ENCODE peak calls at places on chromosomes 2 and 18, in seven cellular contexts. One of them, this sample, is unnamed.

GRCh38 chr2:62578837-62579640 is 73.0 kb upstream of the TMEM17 start:
- DNase-seq in LNCaP clone FGC: no peak
- DNase-seq in ELR: peak
- DNase-seq in B cell: no peak
- DNase-seq in stimulated activated CD4-positive, alpha-beta T cell treated with anti-CD3 and anti-CD28 coated beads, Interleukin-15, amount 100 ng/mL, for 1 hour: no peak
- DNase-seq in HEK293T: no peak
- DNase-seq in ovary: no peak
- DNase-seq in this sample: peak

GRCh38 chr18:50695431-50696176 is 124.2 kb downstream of the MRO start:
- DNase-seq in LNCaP clone FGC: no peak
- DNase-seq in ELR: no peak
- DNase-seq in B cell: no peak
- DNase-seq in stimulated activated CD4-positive, alpha-beta T cell treated with anti-CD3 and anti-CD28 coated beads, Interleukin-15, amount 100 ng/mL, for 1 hour: no peak
- DNase-seq in HEK293T: no peak
- DNase-seq in ovary: no peak
- DNase-seq in this sample: no peak

GRCh38 chr2:56224316-56224715 is 40.5 kb downstream of the CCDC85A start:
- DNase-seq in LNCaP clone FGC: no peak
- DNase-seq in ELR: peak
- DNase-seq in B cell: no peak
- DNase-seq in stimulated activated CD4-positive, alpha-beta T cell treated with anti-CD3 and anti-CD28 coated beads, Interleukin-15, amount 100 ng/mL, for 1 hour: no peak
- DNase-seq in HEK293T: no peak
- DNase-seq in ovary: no peak
- DNase-seq in this sample: no peak

GRCh38 chr2:9793156-9793917 is 49.9 kb upstream of the TAF1B start:
- DNase-seq in LNCaP clone FGC: no peak
- DNase-seq in ELR: no peak
- DNase-seq in B cell: no peak
- DNase-seq in stimulated activated CD4-positive, alpha-beta T cell treated with anti-CD3 and anti-CD28 coated beads, Interleukin-15, amount 100 ng/mL, for 1 hour: no peak
- DNase-seq in HEK293T: no peak
- DNase-seq in ovary: no peak
- DNase-seq in this sample: no peak

GRCh38 chr2:205637037-205637602 is 45.2 kb upstream of the NRP2 start:
- DNase-seq in LNCaP clone FGC: no peak
- DNase-seq in ELR: no peak
- DNase-seq in B cell: no peak
- DNase-seq in stimulated activated CD4-positive, alpha-beta T cell treated with anti-CD3 and anti-CD28 coated beads, Interleukin-15, amount 100 ng/mL, for 1 hour: no peak
- DNase-seq in HEK293T: no peak
- DNase-seq in ovary: no peak
- DNase-seq in this sample: no peak

GRCh38 chr2:231245253-231246094 is 47.0 kb downstream of the ARMC9 start:
- DNase-seq in LNCaP clone FGC: no peak
- DNase-seq in ELR: peak
- DNase-seq in B cell: no peak
- DNase-seq in stimulated activated CD4-positive, alpha-beta T cell treated with anti-CD3 and anti-CD28 coated beads, Interleukin-15, amount 100 ng/mL, for 1 hour: no peak
- DNase-seq in HEK293T: no peak
- DNase-seq in ovary: no peak
- DNase-seq in this sample: peak

GRCh38 chr18:474416-474815 is 26.1 kb downstream of the COLEC12 start:
- DNase-seq in LNCaP clone FGC: no peak
- DNase-seq in ELR: no peak
- DNase-seq in B cell: no peak
- DNase-seq in stimulated activated CD4-positive, alpha-beta T cell treated with anti-CD3 and anti-CD28 coated beads, Interleukin-15, amount 100 ng/mL, for 1 hour: no peak
- DNase-seq in HEK293T: no peak
- DNase-seq in ovary: no peak
- DNase-seq in this sample: no peak

GRCh38 chr2:211138551-211138950 is 582.2 kb downstream of the CPS1 start:
- DNase-seq in LNCaP clone FGC: no peak
- DNase-seq in ELR: no peak
- DNase-seq in B cell: no peak
- DNase-seq in stimulated activated CD4-positive, alpha-beta T cell treated with anti-CD3 and anti-CD28 coated beads, Interleukin-15, amount 100 ng/mL, for 1 hour: no peak
- DNase-seq in HEK293T: no peak
- DNase-seq in ovary: no peak
- DNase-seq in this sample: no peak

GRCh38 chr2:9982248-9982647 is 30.8 kb downstream of the GRHL1 start:
- DNase-seq in LNCaP clone FGC: no peak
- DNase-seq in ELR: peak
- DNase-seq in B cell: no peak
- DNase-seq in stimulated activated CD4-positive, alpha-beta T cell treated with anti-CD3 and anti-CD28 coated beads, Interleukin-15, amount 100 ng/mL, for 1 hour: no peak
- DNase-seq in HEK293T: no peak
- DNase-seq in ovary: no peak
- DNase-seq in this sample: no peak

GRCh38 chr2:106885326-106885725 is 641 bp downstream of the ST6GAL2 start:
- DNase-seq in LNCaP clone FGC: no peak
- DNase-seq in ELR: no peak
- DNase-seq in B cell: no peak
- DNase-seq in stimulated activated CD4-positive, alpha-beta T cell treated with anti-CD3 and anti-CD28 coated beads, Interleukin-15, amount 100 ng/mL, for 1 hour: no peak
- DNase-seq in HEK293T: no peak
- DNase-seq in ovary: no peak
- DNase-seq in this sample: no peak

GRCh38 chr18:79272916-79273315 is 122.8 kb upstream of the NFATC1 start:
- DNase-seq in LNCaP clone FGC: no peak
- DNase-seq in ELR: no peak
- DNase-seq in B cell: no peak
- DNase-seq in stimulated activated CD4-positive, alpha-beta T cell treated with anti-CD3 and anti-CD28 coated beads, Interleukin-15, amount 100 ng/mL, for 1 hour: no peak
- DNase-seq in HEK293T: no peak
- DNase-seq in ovary: no peak
- DNase-seq in this sample: no peak

GRCh38 chr2:160993543-160994090 is 166.6 kb upstream of the TANK start:
- DNase-seq in LNCaP clone FGC: no peak
- DNase-seq in ELR: no peak
- DNase-seq in B cell: no peak
- DNase-seq in stimulated activated CD4-positive, alpha-beta T cell treated with anti-CD3 and anti-CD28 coated beads, Interleukin-15, amount 100 ng/mL, for 1 hour: no peak
- DNase-seq in HEK293T: peak
- DNase-seq in ovary: no peak
- DNase-seq in this sample: no peak

GRCh38 chr18:79682896-79683625 is 3.5 kb downstream of the CTDP1 start:
- DNase-seq in LNCaP clone FGC: no peak
- DNase-seq in ELR: no peak
- DNase-seq in B cell: no peak
- DNase-seq in stimulated activated CD4-positive, alpha-beta T cell treated with anti-CD3 and anti-CD28 coated beads, Interleukin-15, amount 100 ng/mL, for 1 hour: no peak
- DNase-seq in HEK293T: no peak
- DNase-seq in ovary: no peak
- DNase-seq in this sample: no peak

GRCh38 chr18:12770469-12771219 is 67.8 kb downstream of the PSMG2 start:
- DNase-seq in LNCaP clone FGC: no peak
- DNase-seq in ELR: no peak
- DNase-seq in B cell: no peak
- DNase-seq in stimulated activated CD4-positive, alpha-beta T cell treated with anti-CD3 and anti-CD28 coated beads, Interleukin-15, amount 100 ng/mL, for 1 hour: no peak
- DNase-seq in HEK293T: no peak
- DNase-seq in ovary: no peak
- DNase-seq in this sample: no peak

This sample was measured in colonic mucosa.